ENCODE peak calls at places on chromosomes 3 and 15, in six cellular contexts. O, F, M, J, X and R are unnamed samples.
A peak's percentile ranks its signal among the peaks of the same experiment; 100 is the strongest.

GRCh38 chr15:59295742-59296090 is 77.0 kb downstream of the MYO1E start:
- DNase-seq in O (no peak), J (no peak), M (no peak), F (no peak), X (no peak), R (no peak)

GRCh38 chr3:40593351-40593750 is 68.6 kb downstream of the ZNF621 start:
- DNase-seq in M (no peak), J (no peak), F (peak; percentile 50), O (no peak), X (no peak), R (no peak)

GRCh38 chr3:170802164-170803151 is 67.5 kb downstream of the RPL22L1 start:
- DNase-seq in F (peak; percentile 80), M (no peak), X (no peak), J (no peak), O (peak; percentile 98), R (peak; percentile 98)

GRCh38 chr3:125052671-125053303 is 3.0 kb downstream of the HEG1 start:
- DNase-seq in F (peak; percentile 64), X (no peak), J (no peak), O (peak; percentile 80), M (no peak), R (peak; percentile 71)

GRCh38 chr3:25468866-25469319 is 40.8 kb downstream of the RARB start:
- DNase-seq in F (no peak), M (peak; percentile 9), O (peak; percentile 48), X (peak; percentile 83), J (no peak), R (peak; percentile 70)

GRCh38 chr3:118793176-118793575 is 241.5 kb downstream of the IGSF11 start:
- DNase-seq in O (no peak), M (no peak), X (no peak), J (no peak), F (no peak), R (no peak)

GRCh38 chr15:49168026-49168425 is 2.0 kb upstream of the GALK2 start:
- DNase-seq in F (no peak), J (no peak), M (no peak), X (no peak), O (peak; percentile 42), R (no peak)

GRCh38 chr15:83733206-83733605 is 79.3 kb downstream of the ADAMTSL3 start:
- DNase-seq in J (no peak), M (no peak), F (peak; percentile 86), O (no peak), X (no peak), R (peak; percentile 53)

GRCh38 chr3:107064445-107065060 is 312.7 kb upstream of the CCDC54 start:
- DNase-seq in J (peak; percentile 23), X (peak; percentile 77), F (peak; percentile 86), M (peak; percentile 78), O (peak; percentile 65), R (peak; percentile 54)

GRCh38 chr3:100455841-100456550 is 36.4 kb upstream of the TMEM45A start:
- DNase-seq in O (no peak), X (no peak), F (no peak), J (no peak), M (no peak), R (no peak)

GRCh38 chr3:54761661-54762060 is 166.2 kb downstream of the LRTM1 start:
- DNase-seq in O (no peak), X (no peak), F (no peak), M (no peak), J (no peak), R (no peak)

GRCh38 chr15:76533060-76533955 is 196.7 kb downstream of the ISL2 start:
- DNase-seq in X (no peak), O (peak; percentile 3), F (no peak), J (no peak), M (no peak), R (no peak)

GRCh38 chr15:64934023-64934422 is 22.3 kb downstream of the ANKDD1A start:
- DNase-seq in J (no peak), F (no peak), O (no peak), X (no peak), M (no peak), R (no peak)

GRCh38 chr3:115623414-115623868 is at the start of gene GAP43:
- DNase-seq in X (no peak), F (peak; percentile 42), M (peak; percentile 76), J (no peak), O (peak; percentile 85), R (peak; percentile 71)

GRCh38 chr3:27721717-27722564 is at the start of gene EOMES:
- DNase-seq in X (no peak), F (no peak), M (peak; percentile 56), O (no peak), J (peak; percentile 54), R (no peak)

GRCh38 chr3:13852638-13853009 is 27.2 kb downstream of the WNT7A start:
- DNase-seq in O (no peak), J (no peak), X (no peak), F (no peak), M (no peak), R (no peak)

GRCh38 chr3:113018461-113019181 is 27.8 kb downstream of the GTPBP8 start:
- DNase-seq in J (no peak), X (no peak), F (no peak), M (no peak), O (no peak), R (no peak)

GRCh38 chr15:63708141-63708772 is 111.1 kb downstream of the FBXL22 start:
- DNase-seq in O (no peak), J (peak; percentile 8), X (no peak), F (no peak), M (no peak), R (no peak)

GRCh38 chr15:99708563-99708962 is 24.7 kb downstream of the LYSMD4 start:
- DNase-seq in M (peak; percentile 31), O (peak; percentile 96), X (peak; percentile 94), J (no peak), F (no peak), R (peak; percentile 85)

GRCh38 chr15:64842986-64843561 is 1.4 kb downstream of the PLEKHO2 start:
- DNase-seq in O (no peak), F (no peak), J (no peak), X (peak; percentile 86), M (no peak), R (no peak)

GRCh38 chr15:62138124-62138523 is 27.0 kb downstream of the C2CD4B start:
- DNase-seq in O (peak; percentile 26), X (no peak), M (no peak), J (no peak), F (peak; percentile 63), R (peak; percentile 48)

GRCh38 chr15:80567721-80568157 is 127.4 kb upstream of the ABHD17C start:
- DNase-seq in F (peak; percentile 93), J (no peak), O (peak; percentile 75), X (no peak), M (peak; percentile 57), R (no peak)

GRCh38 chr15:63408514-63408913 is 26.9 kb upstream of the CA12 start:
- DNase-seq in F (peak; percentile 20), O (no peak), J (no peak), M (no peak), X (no peak), R (no peak)

GRCh38 chr3:157594413-157594812 is 91.2 kb upstream of the VEPH1 start:
- DNase-seq in X (no peak), J (no peak), F (no peak), O (no peak), M (no peak), R (no peak)

GRCh38 chr15:82663186-82663600 is 16.0 kb upstream of the CPEB1 start:
- DNase-seq in F (no peak), X (no peak), J (no peak), O (peak; percentile 29), M (no peak), R (peak; percentile 4)

GRCh38 chr3:111292117-111292516 is 220.5 kb downstream of the NECTIN3 start:
- DNase-seq in O (no peak), X (no peak), F (no peak), M (no peak), J (no peak), R (no peak)
- H3K4me3 ChIP-seq in O (no peak overlapping the region), X (no peak overlapping the region), F (no peak overlapping the region), M (no peak overlapping the region), J (no peak overlapping the region), R (no peak overlapping the region)

DNA sequence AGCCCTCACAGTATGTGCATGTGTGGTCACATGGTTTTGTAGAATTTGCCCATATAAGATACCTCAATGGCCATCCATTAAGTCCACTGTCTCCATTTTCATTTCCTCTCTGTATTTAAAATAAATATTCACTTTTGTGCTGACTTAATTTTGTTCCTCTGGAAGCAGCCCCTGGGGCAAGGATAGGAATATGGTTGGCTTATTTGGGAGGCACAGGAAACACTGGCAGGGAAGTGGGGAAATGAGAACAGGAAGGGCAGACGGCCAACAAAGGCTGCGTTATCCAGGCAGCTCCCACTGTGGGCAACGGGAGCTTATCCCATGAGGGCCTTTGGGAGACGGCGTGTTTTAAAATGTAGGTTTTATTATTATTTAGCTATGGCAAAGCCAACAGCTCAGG is 148.6 kb downstream of the SHQ1 start:
- DNase-seq in F (no peak), M (no peak), J (no peak), X (no peak), O (no peak), R (no peak)
- H3K4me3 ChIP-seq in F (no peak overlapping the region), M (no peak overlapping the region), J (no peak overlapping the region), X (no peak overlapping the region), O (no peak overlapping the region), R (no peak overlapping the region)

GRCh38 chr15:70704166-70704565 is 59.2 kb downstream of the UACA start:
- DNase-seq in M (no peak), J (no peak), O (no peak), X (no peak), F (no peak), R (no peak)

GRCh38 chr15:70702584-70702983 is 60.8 kb downstream of the UACA start:
- DNase-seq in O (no peak), M (no peak), F (no peak), J (no peak), X (no peak), R (no peak)

GRCh38 chr15:70703066-70703465 is 60.3 kb downstream of the UACA start:
- DNase-seq in O (no peak), M (no peak), X (no peak), F (no peak), J (no peak), R (no peak)

GRCh38 chr15:70704731-70705130 is 58.6 kb downstream of the UACA start:
- DNase-seq in F (no peak), M (no peak), O (no peak), X (no peak), J (no peak), R (no peak)

DNA sequence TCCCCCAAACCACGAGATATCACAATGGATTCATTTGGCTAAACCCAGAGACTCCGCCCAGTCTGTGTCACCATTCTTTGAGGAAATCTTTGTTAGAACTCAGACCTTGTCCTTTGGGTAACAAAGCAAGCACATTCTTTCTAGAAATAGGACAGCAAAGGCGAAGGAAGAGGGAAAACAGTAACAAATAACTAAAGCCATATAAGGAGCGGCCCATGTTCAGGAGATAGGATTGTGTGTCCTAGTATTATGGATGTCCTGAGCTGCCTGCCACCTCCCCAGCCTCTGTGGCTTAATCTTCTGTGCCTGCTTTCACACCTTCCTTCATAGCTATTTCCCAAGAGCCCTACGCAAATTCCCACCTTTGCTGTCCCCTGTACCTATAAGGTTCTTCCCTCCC is 59.9 kb downstream of the UACA start:
- DNase-seq in O (no peak), M (no peak), X (no peak), J (no peak), F (no peak), R (no peak)
- H3K4me3 ChIP-seq in O (no peak overlapping the region), M (no peak overlapping the region), X (no peak overlapping the region), J (no peak overlapping the region), F (no peak overlapping the region), R (no peak overlapping the region)

DNA sequence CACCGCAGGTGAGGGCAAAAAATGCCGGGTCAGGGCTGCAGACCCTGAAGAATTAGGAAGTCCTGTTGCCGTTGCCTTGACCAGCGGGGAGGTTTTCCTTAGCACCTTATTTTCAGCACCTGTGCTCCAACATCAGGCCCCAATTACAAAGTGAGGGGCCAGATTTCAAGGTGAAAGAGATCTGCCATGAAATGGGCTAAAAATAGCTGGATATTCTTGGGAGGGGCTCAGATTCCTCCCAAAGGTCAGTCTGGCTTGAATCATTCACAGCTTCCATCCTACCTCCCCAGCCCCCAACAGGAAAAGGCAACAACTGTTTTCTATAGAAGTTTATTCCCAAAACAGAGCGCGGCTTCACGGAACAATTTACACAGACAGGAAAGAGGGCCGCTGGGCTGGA is 888 bp upstream of the SLC26A6 start:
- DNase-seq in J (no peak), M (no peak), X (no peak), O (no peak), F (no peak), R (no peak)
- H3K4me3 ChIP-seq in J (peak overlapping the region; percentile 84), M (no peak overlapping the region), X (peak overlapping the region; percentile 90), O (peak overlapping the region; percentile 99), F (peak overlapping the region; percentile 92), R (peak overlapping the region; percentile 98)